ENCODE peak calls at places on chromosomes 13 and 19, in four cellular contexts. One of them, this sample, is unnamed.

GRCh38 chr13:45807520-45808099 is 43.9 kb downstream of the SIAH3 start:
- DNase-seq in pancreas: no peak
- DNase-seq in GM06990: no peak
- DNase-seq in BE2C: peak
- DNase-seq in this sample: peak

GRCh38 chr13:44879452-44880058 is 109.7 kb downstream of the NUFIP1 start:
- DNase-seq in pancreas: no peak
- DNase-seq in GM06990: no peak
- DNase-seq in BE2C: no peak
- DNase-seq in this sample: peak

GRCh38 chr13:47463726-47464125 is 537.3 kb downstream of the SUCLA2 start:
- DNase-seq in pancreas: no peak
- DNase-seq in GM06990: no peak
- DNase-seq in BE2C: peak
- DNase-seq in this sample: no peak

GRCh38 chr19:16342002-16342715 is 17.5 kb downstream of the KLF2 start:
- DNase-seq in pancreas: no peak
- DNase-seq in GM06990: peak
- DNase-seq in BE2C: no peak
- DNase-seq in this sample: peak

GRCh38 chr13:95229855-95230254 is 71.4 kb downstream of the ABCC4 start:
- DNase-seq in pancreas: no peak
- DNase-seq in GM06990: no peak
- DNase-seq in BE2C: no peak
- DNase-seq in this sample: no peak

GRCh38 chr13:110138009-110138699 is 168.8 kb downstream of the COL4A1 start:
- DNase-seq in pancreas: peak
- DNase-seq in GM06990: peak
- DNase-seq in BE2C: no peak
- DNase-seq in this sample: no peak

GRCh38 chr19:47801270-47801669 is 3.1 kb downstream of the TPRX1 start:
- DNase-seq in pancreas: no peak
- DNase-seq in GM06990: no peak
- DNase-seq in BE2C: no peak
- DNase-seq in this sample: no peak

GRCh38 chr13:93690139-93690538 is 463.5 kb downstream of the GPC6 start:
- DNase-seq in pancreas: no peak
- DNase-seq in GM06990: no peak
- DNase-seq in BE2C: no peak
- DNase-seq in this sample: no peak

GRCh38 chr19:33628921-33629825 is 7.4 kb downstream of the CHST8 start:
- DNase-seq in pancreas: no peak
- DNase-seq in GM06990: no peak
- DNase-seq in BE2C: no peak
- DNase-seq in this sample: no peak

GRCh38 chr19:28956421-28956820 is 256.5 kb downstream of the UQCRFS1 start:
- DNase-seq in pancreas: no peak
- DNase-seq in GM06990: no peak
- DNase-seq in BE2C: no peak
- DNase-seq in this sample: no peak

GRCh38 chr19:16381756-16382401 is 57.3 kb downstream of the KLF2 start:
- DNase-seq in pancreas: no peak
- DNase-seq in GM06990: no peak
- DNase-seq in BE2C: no peak
- DNase-seq in this sample: no peak

GRCh38 chr19:18762125-18763023 is 28.7 kb downstream of the COMP start:
- DNase-seq in pancreas: peak
- DNase-seq in GM06990: no peak
- DNase-seq in BE2C: peak
- DNase-seq in this sample: no peak

GRCh38 chr19:42246143-42246868 is 3.9 kb upstream of the GSK3A start:
- DNase-seq in pancreas: peak
- DNase-seq in GM06990: no peak
- DNase-seq in BE2C: peak
- DNase-seq in this sample: no peak

GRCh38 chr13:108115739-108116138 is 99.6 kb downstream of the LIG4 start:
- DNase-seq in pancreas: no peak
- DNase-seq in GM06990: no peak
- DNase-seq in BE2C: no peak
- DNase-seq in this sample: no peak

DNA sequence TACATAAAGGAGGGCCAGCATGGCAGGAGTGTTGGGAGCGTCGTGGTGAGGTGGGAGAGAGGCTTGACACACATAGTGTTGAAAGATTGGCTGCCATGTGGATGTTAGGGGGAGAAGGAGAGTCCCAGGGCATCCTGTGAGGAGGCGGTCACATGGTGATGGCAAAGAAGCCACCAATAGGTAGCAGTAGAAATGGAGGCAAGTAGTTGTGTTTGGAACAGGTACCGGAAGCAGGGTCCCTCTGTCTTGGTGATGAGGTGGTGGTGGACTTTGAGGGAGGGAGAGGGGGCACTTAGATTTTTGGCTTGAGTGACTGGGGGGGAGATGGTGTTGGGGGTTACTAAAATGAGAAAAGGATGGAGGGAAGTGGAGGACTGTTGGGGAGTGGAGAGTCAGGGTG is 193.2 kb upstream of the RNF113B start:
- DNase-seq in pancreas: no peak
- DNase-seq in GM06990: no peak
- DNase-seq in BE2C: no peak
- DNase-seq in this sample: no peak
- TF ChIP-seq CTCF in pancreas: no peak
- TF ChIP-seq CTCF in GM06990: no peak
- TF ChIP-seq CTCF in BE2C: no peak
- TF ChIP-seq CTCF in this sample: no peak

DNA sequence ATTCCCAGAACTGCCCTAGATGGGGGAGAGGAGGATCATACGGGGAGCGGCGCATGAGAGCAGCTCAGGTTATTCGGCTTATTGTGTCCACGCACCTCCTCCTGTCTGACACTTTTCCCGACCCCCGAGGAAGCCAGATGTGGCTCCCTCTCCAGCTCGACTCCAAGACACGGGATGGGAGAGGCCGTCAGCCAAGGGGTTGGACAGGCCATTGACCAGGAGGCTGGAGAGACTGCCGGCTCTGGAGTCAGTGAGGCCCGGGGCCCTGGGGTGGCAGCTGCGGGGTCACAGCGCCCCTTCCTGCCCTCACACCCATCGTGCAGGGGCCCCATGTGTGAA is 2.9 kb downstream of the DMKN start:
- DNase-seq in pancreas: no peak
- DNase-seq in GM06990: no peak
- DNase-seq in BE2C: no peak
- DNase-seq in this sample: no peak
- H3K4me3 ChIP-seq in pancreas: no peak
- H3K4me3 ChIP-seq in GM06990: no peak
- H3K4me3 ChIP-seq in BE2C: no peak
- H3K4me3 ChIP-seq in this sample: no peak

GRCh38 chr19:7328647-7329046 is 20.1 kb upstream of the ARHGEF18 start:
- DNase-seq in pancreas: no peak
- DNase-seq in GM06990: no peak
- DNase-seq in BE2C: no peak
- DNase-seq in this sample: no peak
- TF ChIP-seq CTCF in pancreas: no peak
- TF ChIP-seq CTCF in GM06990: peak
- TF ChIP-seq CTCF in BE2C: no peak
- TF ChIP-seq CTCF in this sample: peak

GRCh38 chr13:102395174-102395573 is 6.7 kb downstream of the FGF14 start:
- DNase-seq in pancreas: no peak
- DNase-seq in GM06990: no peak
- DNase-seq in BE2C: no peak
- DNase-seq in this sample: no peak
- H3K4me3 ChIP-seq in pancreas: peak
- H3K4me3 ChIP-seq in GM06990: peak
- H3K4me3 ChIP-seq in BE2C: peak
- H3K4me3 ChIP-seq in this sample: peak

DNA sequence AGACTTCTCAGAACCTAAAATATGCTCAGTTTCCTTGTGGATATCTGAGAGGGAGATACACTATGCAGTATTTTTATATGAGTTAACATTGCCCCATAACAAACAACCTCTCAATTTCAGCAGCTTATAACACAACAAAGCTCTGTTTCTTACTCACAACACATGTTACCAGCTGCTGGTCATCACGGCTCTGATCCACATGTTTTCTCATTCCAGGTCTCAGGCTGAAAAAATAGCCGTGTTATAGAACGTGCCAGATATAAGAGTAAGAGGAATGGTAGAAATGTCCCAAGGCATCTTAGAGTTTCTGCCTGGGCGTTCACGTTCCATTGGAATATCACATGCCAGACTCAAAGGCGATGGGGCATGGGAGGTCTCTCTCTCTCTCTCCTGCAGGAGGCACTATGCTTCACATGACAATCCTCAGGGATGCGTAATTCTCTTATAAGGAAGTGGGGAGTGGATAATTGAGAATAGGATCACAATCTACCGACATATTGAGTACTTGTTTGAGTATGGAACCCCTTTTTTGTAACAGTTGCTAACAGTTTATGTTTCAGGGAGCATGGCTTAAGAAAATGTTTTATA is 246.6 kb downstream of the NHLRC3 start:
- DNase-seq in pancreas: no peak
- DNase-seq in GM06990: no peak
- DNase-seq in BE2C: no peak
- DNase-seq in this sample: no peak
- TF ChIP-seq CTCF in pancreas: no peak
- TF ChIP-seq CTCF in GM06990: no peak
- TF ChIP-seq CTCF in BE2C: no peak
- TF ChIP-seq CTCF in this sample: no peak

DNA sequence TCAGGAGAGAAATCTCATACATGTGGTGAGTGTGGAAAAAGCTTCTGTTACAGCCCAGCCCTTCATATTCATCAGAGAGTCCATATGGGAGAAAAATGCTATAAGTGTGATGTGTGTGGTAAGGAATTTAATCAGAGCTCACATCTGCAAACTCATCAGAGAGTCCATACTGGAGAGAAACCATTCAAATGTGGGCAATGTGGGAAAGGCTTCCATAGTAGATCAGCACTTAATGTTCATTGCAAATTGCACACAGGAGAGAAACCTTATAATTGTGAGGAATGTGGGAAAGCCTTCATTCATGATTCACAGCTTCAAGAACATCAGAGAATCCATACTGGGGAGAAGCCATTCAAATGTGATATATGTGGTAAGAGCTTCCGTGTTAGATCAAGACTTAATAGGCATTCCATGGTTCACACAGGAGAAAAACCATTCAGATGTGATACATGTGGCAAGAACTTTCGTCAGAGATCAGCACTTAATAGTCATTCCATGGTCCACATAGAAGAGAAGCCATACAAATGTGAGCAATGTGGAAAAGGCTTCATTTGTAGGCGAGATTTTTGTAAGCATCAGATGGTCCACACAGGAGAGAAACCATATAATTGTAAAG is 15.2 kb downstream of the ZNF221 start:
- DNase-seq in pancreas: no peak
- DNase-seq in GM06990: no peak
- DNase-seq in BE2C: no peak
- DNase-seq in this sample: no peak
- H3K4me3 ChIP-seq in pancreas: no peak
- H3K4me3 ChIP-seq in GM06990: no peak
- H3K4me3 ChIP-seq in BE2C: no peak
- H3K4me3 ChIP-seq in this sample: no peak